ENCODE peak calls at places on chromosomes 1 and 21, in six cellular contexts. One of them, this sample, is unnamed.

GRCh38 chr1:209650454-209650853 is 1.8 kb downstream of the LAMB3 start:
- DNase-seq in HCT116: no peak
- DNase-seq in GM23248: no peak
- DNase-seq in mammary epithelial cell: peak; percentile 17
- DNase-seq in CD8-positive, alpha-beta T cell: no peak
- DNase-seq in aorta: no peak
- DNase-seq in this sample: no peak

GRCh38 chr1:17282836-17283235 is 25.2 kb upstream of the PADI4 start:
- DNase-seq in CD8-positive, alpha-beta T cell: no peak
- DNase-seq in GM23248: no peak
- DNase-seq in mammary epithelial cell: no peak
- DNase-seq in aorta: no peak
- DNase-seq in HCT116: no peak
- DNase-seq in this sample: no peak

GRCh38 chr1:207981976-207982375 is 71.1 kb upstream of the CD34 start:
- DNase-seq in mammary epithelial cell: no peak
- DNase-seq in aorta: no peak
- DNase-seq in GM23248: peak; percentile 33
- DNase-seq in CD8-positive, alpha-beta T cell: no peak
- DNase-seq in HCT116: peak; percentile 23
- DNase-seq in this sample: no peak

GRCh38 chr1:156444407-156445001 is 56.1 kb downstream of the MEF2D start:
- DNase-seq in aorta: no peak
- DNase-seq in HCT116: peak; percentile 48
- DNase-seq in CD8-positive, alpha-beta T cell: no peak
- DNase-seq in mammary epithelial cell: no peak
- DNase-seq in GM23248: peak; percentile 47
- DNase-seq in this sample: no peak

GRCh38 chr1:87093286-87093685 is 178.9 kb downstream of the HS2ST1 start:
- DNase-seq in GM23248: peak; percentile 33
- DNase-seq in CD8-positive, alpha-beta T cell: no peak
- DNase-seq in HCT116: no peak
- DNase-seq in mammary epithelial cell: peak; percentile 75
- DNase-seq in aorta: no peak
- DNase-seq in this sample: no peak

GRCh38 chr1:243732627-243733026 is 117.4 kb downstream of the AKT3 start:
- DNase-seq in aorta: no peak
- DNase-seq in mammary epithelial cell: no peak
- DNase-seq in GM23248: no peak
- DNase-seq in CD8-positive, alpha-beta T cell: no peak
- DNase-seq in HCT116: no peak
- DNase-seq in this sample: no peak

GRCh38 chr1:147177611-147178370 is 5.5 kb upstream of the PRKAB2 start:
- DNase-seq in mammary epithelial cell: no peak
- DNase-seq in GM23248: peak; percentile 63
- DNase-seq in CD8-positive, alpha-beta T cell: no peak
- DNase-seq in aorta: no peak
- DNase-seq in HCT116: no peak
- DNase-seq in this sample: no peak

GRCh38 chr1:224644553-224645154 is 28.5 kb downstream of the CNIH3 start:
- DNase-seq in aorta: no peak
- DNase-seq in HCT116: peak; percentile 47
- DNase-seq in CD8-positive, alpha-beta T cell: peak; percentile 40
- DNase-seq in mammary epithelial cell: peak; percentile 48
- DNase-seq in GM23248: peak; percentile 49
- DNase-seq in this sample: peak; percentile 53

GRCh38 chr21:41648591-41649031 is 118.2 kb downstream of the RIPK4 start:
- DNase-seq in GM23248: peak; percentile 84
- DNase-seq in mammary epithelial cell: peak; percentile 91
- DNase-seq in CD8-positive, alpha-beta T cell: no peak
- DNase-seq in aorta: no peak
- DNase-seq in HCT116: no peak
- DNase-seq in this sample: no peak

GRCh38 chr21:44919913-44920693 is 596 bp downstream of the ITGB2 start:
- DNase-seq in GM23248: no peak
- DNase-seq in CD8-positive, alpha-beta T cell: no peak
- DNase-seq in mammary epithelial cell: no peak
- DNase-seq in aorta: peak; percentile 53
- DNase-seq in HCT116: no peak
- DNase-seq in this sample: no peak

GRCh38 chr1:175870217-175870616 is 126.8 kb upstream of the TNR start:
- DNase-seq in CD8-positive, alpha-beta T cell: no peak
- DNase-seq in mammary epithelial cell: no peak
- DNase-seq in HCT116: no peak
- DNase-seq in aorta: no peak
- DNase-seq in GM23248: no peak
- DNase-seq in this sample: no peak

GRCh38 chr1:209400351-209401220 is 182.9 kb upstream of the CAMK1G start:
- DNase-seq in HCT116: no peak
- DNase-seq in CD8-positive, alpha-beta T cell: no peak
- DNase-seq in GM23248: no peak
- DNase-seq in mammary epithelial cell: no peak
- DNase-seq in aorta: no peak
- DNase-seq in this sample: no peak

GRCh38 chr1:66262233-66262632 is 271.7 kb upstream of the SGIP1 start:
- DNase-seq in GM23248: peak; percentile 93
- DNase-seq in mammary epithelial cell: peak; percentile 94
- DNase-seq in HCT116: peak; percentile 87
- DNase-seq in aorta: no peak
- DNase-seq in CD8-positive, alpha-beta T cell: no peak
- DNase-seq in this sample: no peak

GRCh38 chr1:152448095-152448494 is 34.0 kb upstream of the CRNN start:
- DNase-seq in CD8-positive, alpha-beta T cell: no peak
- DNase-seq in aorta: no peak
- DNase-seq in HCT116: no peak
- DNase-seq in GM23248: peak; percentile 22
- DNase-seq in mammary epithelial cell: no peak
- DNase-seq in this sample: no peak

GRCh38 chr1:240031414-240031813 is 60.3 kb upstream of the FMN2 start:
- DNase-seq in CD8-positive, alpha-beta T cell: no peak
- DNase-seq in mammary epithelial cell: no peak
- DNase-seq in GM23248: peak; percentile 73
- DNase-seq in aorta: no peak
- DNase-seq in HCT116: no peak
- DNase-seq in this sample: no peak

GRCh38 chr1:96557336-96557735 is 164.2 kb upstream of the PTBP2 start:
- DNase-seq in CD8-positive, alpha-beta T cell: no peak
- DNase-seq in mammary epithelial cell: peak; percentile 14
- DNase-seq in aorta: no peak
- DNase-seq in HCT116: no peak
- DNase-seq in GM23248: peak; percentile 63
- DNase-seq in this sample: no peak

GRCh38 chr1:87880747-87881133 is 552.1 kb downstream of the LMO4 start:
- DNase-seq in aorta: no peak
- DNase-seq in CD8-positive, alpha-beta T cell: no peak
- DNase-seq in HCT116: no peak
- DNase-seq in mammary epithelial cell: no peak
- DNase-seq in GM23248: peak; percentile 5
- DNase-seq in this sample: no peak

GRCh38 chr1:203140743-203141520 is 13.4 kb downstream of the ADORA1 start:
- DNase-seq in HCT116: no peak
- DNase-seq in CD8-positive, alpha-beta T cell: no peak
- DNase-seq in GM23248: no peak
- DNase-seq in aorta: no peak
- DNase-seq in mammary epithelial cell: no peak
- DNase-seq in this sample: no peak

GRCh38 chr1:229252228-229252984 is 18.5 kb upstream of the RAB4A start:
- DNase-seq in GM23248: no peak
- DNase-seq in CD8-positive, alpha-beta T cell: no peak
- DNase-seq in mammary epithelial cell: no peak
- DNase-seq in HCT116: no peak
- DNase-seq in aorta: no peak
- DNase-seq in this sample: no peak

GRCh38 chr1:208230668-208231529 is 13.3 kb downstream of the PLXNA2 start:
- DNase-seq in HCT116: no peak
- DNase-seq in aorta: no peak
- DNase-seq in CD8-positive, alpha-beta T cell: no peak
- DNase-seq in GM23248: no peak
- DNase-seq in mammary epithelial cell: no peak
- DNase-seq in this sample: no peak

GRCh38 chr1:61081637-61082335 is 575 bp upstream of the NFIA start:
- DNase-seq in GM23248: peak; percentile 57
- DNase-seq in HCT116: no peak
- DNase-seq in CD8-positive, alpha-beta T cell: no peak
- DNase-seq in aorta: peak; percentile 72
- DNase-seq in mammary epithelial cell: no peak
- DNase-seq in this sample: peak; percentile 28

GRCh38 chr1:153566414-153567371 is 1.0 kb upstream of the S100A2 start:
- DNase-seq in mammary epithelial cell: peak; percentile 99
- DNase-seq in CD8-positive, alpha-beta T cell: peak; percentile 79
- DNase-seq in HCT116: peak; percentile 96
- DNase-seq in GM23248: peak; percentile 100
- DNase-seq in aorta: peak; percentile 98
- DNase-seq in this sample: peak; percentile 77

GRCh38 chr1:109653286-109653685 is 2.6 kb upstream of the GSTM4 start:
- DNase-seq in HCT116: no peak
- DNase-seq in aorta: no peak
- DNase-seq in mammary epithelial cell: no peak
- DNase-seq in GM23248: no peak
- DNase-seq in CD8-positive, alpha-beta T cell: no peak
- DNase-seq in this sample: no peak

GRCh38 chr21:20040768-20041167 is 957.4 kb upstream of the NCAM2 start:
- DNase-seq in GM23248: no peak
- DNase-seq in mammary epithelial cell: no peak
- DNase-seq in CD8-positive, alpha-beta T cell: no peak
- DNase-seq in HCT116: no peak
- DNase-seq in aorta: no peak
- DNase-seq in this sample: no peak

GRCh38 chr1:1148569-1148968 is 25.1 kb upstream of the TTLL10 start:
- DNase-seq in GM23248: no peak
- DNase-seq in HCT116: no peak
- DNase-seq in CD8-positive, alpha-beta T cell: no peak
- DNase-seq in aorta: no peak
- DNase-seq in mammary epithelial cell: no peak
- DNase-seq in this sample: no peak

GRCh38 chr1:243742814-243743213 is 107.2 kb downstream of the AKT3 start:
- DNase-seq in GM23248: peak; percentile 94
- DNase-seq in HCT116: no peak
- DNase-seq in CD8-positive, alpha-beta T cell: no peak
- DNase-seq in mammary epithelial cell: peak; percentile 59
- DNase-seq in aorta: no peak
- DNase-seq in this sample: no peak

GRCh38 chr1:244210884-244211558 is 159.9 kb downstream of the ZBTB18 start:
- DNase-seq in aorta: no peak
- DNase-seq in HCT116: peak; percentile 36
- DNase-seq in mammary epithelial cell: no peak
- DNase-seq in CD8-positive, alpha-beta T cell: no peak
- DNase-seq in GM23248: peak; percentile 42
- DNase-seq in this sample: no peak

GRCh38 chr1:118960567-118961136 is 27.5 kb downstream of the TBX15 start:
- DNase-seq in mammary epithelial cell: no peak
- DNase-seq in CD8-positive, alpha-beta T cell: no peak
- DNase-seq in aorta: no peak
- DNase-seq in GM23248: peak; percentile 96
- DNase-seq in HCT116: peak; percentile 7
- DNase-seq in this sample: no peak

GRCh38 chr1:154183045-154183968 is 8.6 kb downstream of the TPM3 start:
- DNase-seq in mammary epithelial cell: peak; percentile 99
- DNase-seq in HCT116: peak; percentile 97
- DNase-seq in aorta: peak; percentile 97
- DNase-seq in GM23248: peak; percentile 98
- DNase-seq in CD8-positive, alpha-beta T cell: peak; percentile 95
- DNase-seq in this sample: peak; percentile 87

GRCh38 chr1:27360159-27361043 is 6.4 kb downstream of the MAP3K6 start:
- DNase-seq in CD8-positive, alpha-beta T cell: no peak
- DNase-seq in GM23248: no peak
- DNase-seq in aorta: no peak
- DNase-seq in mammary epithelial cell: no peak
- DNase-seq in HCT116: no peak
- DNase-seq in this sample: peak; percentile 59

GRCh38 chr1:226875641-226876295 is 5.4 kb downstream of the PSEN2 start:
- DNase-seq in HCT116: peak; percentile 48
- DNase-seq in GM23248: no peak
- DNase-seq in CD8-positive, alpha-beta T cell: no peak
- DNase-seq in mammary epithelial cell: no peak
- DNase-seq in aorta: no peak
- DNase-seq in this sample: no peak

GRCh38 chr1:31152181-31152768 is 86.8 kb upstream of the PUM1 start:
- DNase-seq in mammary epithelial cell: peak; percentile 93
- DNase-seq in CD8-positive, alpha-beta T cell: no peak
- DNase-seq in aorta: no peak
- DNase-seq in GM23248: peak; percentile 89
- DNase-seq in HCT116: no peak
- DNase-seq in this sample: no peak

GRCh38 chr1:229127301-229127700 is 143.6 kb upstream of the RAB4A start:
- DNase-seq in mammary epithelial cell: peak; percentile 68
- DNase-seq in aorta: no peak
- DNase-seq in CD8-positive, alpha-beta T cell: no peak
- DNase-seq in GM23248: no peak
- DNase-seq in HCT116: no peak
- DNase-seq in this sample: no peak

GRCh38 chr1:182299728-182300581 is 91.6 kb downstream of the GLUL start:
- DNase-seq in mammary epithelial cell: peak; percentile 14
- DNase-seq in HCT116: no peak
- DNase-seq in aorta: peak; percentile 68
- DNase-seq in CD8-positive, alpha-beta T cell: no peak
- DNase-seq in GM23248: peak; percentile 30
- DNase-seq in this sample: no peak

GRCh38 chr1:199688774-199689173 is 338.7 kb upstream of the NR5A2 start:
- DNase-seq in aorta: no peak
- DNase-seq in mammary epithelial cell: no peak
- DNase-seq in HCT116: no peak
- DNase-seq in CD8-positive, alpha-beta T cell: no peak
- DNase-seq in GM23248: no peak
- DNase-seq in this sample: no peak

GRCh38 chr1:3340548-3341235 is 113.8 kb upstream of the ARHGEF16 start:
- DNase-seq in mammary epithelial cell: no peak
- DNase-seq in CD8-positive, alpha-beta T cell: no peak
- DNase-seq in HCT116: no peak
- DNase-seq in GM23248: no peak
- DNase-seq in aorta: no peak
- DNase-seq in this sample: no peak
- H3K9me3 ChIP-seq in mammary epithelial cell: peaks cover 28% of the 10 kb centered on the region
- H3K9me3 ChIP-seq in CD8-positive, alpha-beta T cell: no peaks in the 10 kb centered on the region
- H3K9me3 ChIP-seq in HCT116: no peaks in the 10 kb centered on the region
- H3K9me3 ChIP-seq in GM23248: no peaks in the 10 kb centered on the region
- H3K9me3 ChIP-seq in aorta: no peaks in the 10 kb centered on the region
- H3K9me3 ChIP-seq in this sample: peaks cover 2% of the 10 kb centered on the region

GRCh38 chr1:41009466-41009865 is 12.1 kb downstream of the SLFNL1 start:
- DNase-seq in HCT116: no peak
- DNase-seq in aorta: no peak
- DNase-seq in GM23248: no peak
- DNase-seq in CD8-positive, alpha-beta T cell: no peak
- DNase-seq in mammary epithelial cell: peak; percentile 18
- DNase-seq in this sample: no peak
- H3K9me3 ChIP-seq in HCT116: no peaks in the 10 kb centered on the region
- H3K9me3 ChIP-seq in aorta: no peaks in the 10 kb centered on the region
- H3K9me3 ChIP-seq in GM23248: no peaks in the 10 kb centered on the region
- H3K9me3 ChIP-seq in CD8-positive, alpha-beta T cell: no peaks in the 10 kb centered on the region
- H3K9me3 ChIP-seq in mammary epithelial cell: no peaks in the 10 kb centered on the region
- H3K9me3 ChIP-seq in this sample: no peaks in the 10 kb centered on the region

GRCh38 chr1:46643368-46643775 is 24.8 kb downstream of the ATPAF1 start:
- DNase-seq in HCT116: no peak
- DNase-seq in aorta: no peak
- DNase-seq in mammary epithelial cell: peak; percentile 69
- DNase-seq in GM23248: peak; percentile 76
- DNase-seq in CD8-positive, alpha-beta T cell: no peak
- DNase-seq in this sample: no peak
- H3K9me3 ChIP-seq in HCT116: no peaks in the 10 kb centered on the region
- H3K9me3 ChIP-seq in aorta: no peaks in the 10 kb centered on the region
- H3K9me3 ChIP-seq in mammary epithelial cell: no peaks in the 10 kb centered on the region
- H3K9me3 ChIP-seq in GM23248: no peaks in the 10 kb centered on the region
- H3K9me3 ChIP-seq in CD8-positive, alpha-beta T cell: no peaks in the 10 kb centered on the region
- H3K9me3 ChIP-seq in this sample: no peaks in the 10 kb centered on the region

GRCh38 chr1:49416758-49417157 is 607.0 kb downstream of the AGBL4 start:
- DNase-seq in HCT116: no peak
- DNase-seq in CD8-positive, alpha-beta T cell: no peak
- DNase-seq in mammary epithelial cell: peak; percentile 0
- DNase-seq in aorta: no peak
- DNase-seq in GM23248: no peak
- DNase-seq in this sample: no peak
- H3K9me3 ChIP-seq in HCT116: peaks cover 8% of the 10 kb centered on the region
- H3K9me3 ChIP-seq in CD8-positive, alpha-beta T cell: no peaks in the 10 kb centered on the region
- H3K9me3 ChIP-seq in mammary epithelial cell: no peaks in the 10 kb centered on the region
- H3K9me3 ChIP-seq in aorta: no peaks in the 10 kb centered on the region
- H3K9me3 ChIP-seq in GM23248: peaks cover 3% of the 10 kb centered on the region
- H3K9me3 ChIP-seq in this sample: no peaks in the 10 kb centered on the region

This sample was measured in T-helper 17 cell.